ENCODE peak calls at places on chromosome 16, in ten cellular contexts. U is small intestine, Y is prostate gland, Q is breast epithelium, J is fibroblast of lung, P is lung, R is IMR-90, L is BE2C, E is psoas muscle, A is testis. T is an unnamed sample.

GRCh38 chr16:24626251-24626650 is 86.9 kb downstream of the RBBP6 start:
- DNase-seq in R (peak; percentile 67), J (peak; percentile 87), L (no peak), Y (no peak), E (no peak), Q (no peak), A (no peak), U (no peak), P (no peak), T (no peak)

GRCh38 chr16:20020083-20020482 is 53.6 kb downstream of the GPR139 start:
- DNase-seq in U (no peak), A (no peak), Y (no peak), P (no peak), R (no peak), Q (no peak), J (no peak), E (no peak), L (no peak), T (no peak)

GRCh38 chr16:22348296-22348695 is 26.1 kb downstream of the CDR2 start:
- DNase-seq in Q (no peak), A (no peak), L (no peak), R (no peak), P (no peak), U (no peak), J (no peak), Y (no peak), E (no peak), T (no peak)

GRCh38 chr16:57802635-57803412 is 533 bp upstream of the KIFC3 start:
- DNase-seq in Q (no peak), P (no peak), E (peak; percentile 51), R (peak; percentile 54), U (no peak), A (peak; percentile 82), L (peak; percentile 30), Y (no peak), J (peak; percentile 31), T (no peak)

GRCh38 chr16:81491522-81492188 is 47.0 kb downstream of the CMIP start:
- DNase-seq in Y (no peak), U (no peak), L (no peak), Q (no peak), J (peak; percentile 60), P (no peak), R (peak; percentile 65), E (peak; percentile 8), A (no peak), T (no peak)

GRCh38 chr16:20519231-20519630 is 56.9 kb downstream of the ACSM2B start:
- DNase-seq in U (no peak), L (no peak), R (no peak), J (no peak), P (no peak), Q (no peak), A (no peak), Y (no peak), E (no peak), T (no peak)

GRCh38 chr16:57617604-57618111 is 10.8 kb upstream of the ADGRG1 start:
- DNase-seq in U (no peak), A (no peak), Y (no peak), L (peak; percentile 5), R (no peak), Q (no peak), J (no peak), P (no peak), E (peak; percentile 38), T (no peak)

GRCh38 chr16:27813591-27813990 is 249.9 kb downstream of the GSG1L start:
- DNase-seq in Y (no peak), J (no peak), R (no peak), L (no peak), U (no peak), E (no peak), Q (peak; percentile 19), A (no peak), P (no peak), T (no peak)

GRCh38 chr16:67238806-67239470 is 8.3 kb downstream of the FHOD1 start:
- DNase-seq in A (no peak), L (no peak), Q (no peak), J (no peak), Y (no peak), P (no peak), U (no peak), E (peak; percentile 58), R (no peak), T (no peak)

GRCh38 chr16:6038966-6039530 is 941.5 kb upstream of the EEF2KMT start:
- DNase-seq in A (no peak), P (no peak), L (no peak), Q (no peak), U (no peak), Y (no peak), E (no peak), J (no peak), R (no peak), T (no peak)

GRCh38 chr16:9054460-9054859 is 37.0 kb upstream of the HAPSTR1 start:
- DNase-seq in Y (no peak), U (peak; percentile 75), Q (no peak), R (no peak), A (no peak), L (no peak), J (no peak), E (no peak), P (no peak), T (no peak)

GRCh38 chr16:2039286-2040030 is 8.2 kb downstream of the NTHL1 start:
- DNase-seq in U (peak; percentile 25), L (peak; percentile 68), E (peak; percentile 86), A (peak; percentile 90), P (peak; percentile 69), R (peak; percentile 93), Y (peak; percentile 86), Q (peak; percentile 84), J (peak; percentile 93), T (no peak)

GRCh38 chr16:21283521-21284289 is 5.6 kb upstream of the CRYM start:
- DNase-seq in J (peak; percentile 56), A (peak; percentile 81), L (peak; percentile 20), U (peak; percentile 35), Q (no peak), Y (peak; percentile 58), R (peak; percentile 25), P (peak; percentile 37), E (peak; percentile 49), T (peak; percentile 80)

GRCh38 chr16:57824880-57825279 is 22.6 kb upstream of the KIFC3 start:
- DNase-seq in U (peak; percentile 45), P (peak; percentile 84), A (no peak), E (no peak), J (no peak), Q (no peak), L (no peak), Y (no peak), R (no peak), T (no peak)

GRCh38 chr16:4461250-4462085 is 13.0 kb downstream of the NMRAL1 start:
- DNase-seq in A (no peak), U (no peak), Y (no peak), R (no peak), P (no peak), E (no peak), J (no peak), Q (no peak), L (no peak), T (no peak)
- H3K4me1 ChIP-seq in A (peaks cover 6% of the 10 kb centered on the region), U (no peaks in the 10 kb centered on the region), Y (no peaks in the 10 kb centered on the region), R (peaks cover 19% of the 10 kb centered on the region), P (no peaks in the 10 kb centered on the region), E (no peaks in the 10 kb centered on the region), J (peaks cover 10% of the 10 kb centered on the region), Q (no peaks in the 10 kb centered on the region), L (no peaks in the 10 kb centered on the region), T (no peaks in the 10 kb centered on the region)

GRCh38 chr16:88705076-88705684 is 1.0 kb downstream of the RNF166 start:
- DNase-seq in A (no peak), R (peak; percentile 34), P (no peak), E (no peak), Y (no peak), U (no peak), J (no peak), Q (no peak), L (no peak), T (no peak)

GRCh38 chr16:88706288-88706964 is at the start of the genes CTU2 and RNF166:
- DNase-seq in E (peak; percentile 97), R (peak; percentile 84), P (peak; percentile 87), A (peak; percentile 93), U (peak; percentile 78), Y (peak; percentile 86), Q (peak; percentile 87), L (peak; percentile 95), J (peak; percentile 86), T (peak; percentile 75)

GRCh38 chr16:88706965-88707871 is 915 bp downstream of the CTU2 start:
- DNase-seq in L (no peak), E (no peak), U (no peak), R (no peak), Q (no peak), A (no peak), J (no peak), Y (no peak), P (no peak), T (no peak)

GRCh38 chr16:88703486-88704309 is 2.5 kb downstream of the RNF166 start:
- DNase-seq in Y (no peak), P (peak; percentile 58), L (no peak), E (no peak), A (no peak), R (no peak), U (peak; percentile 50), Q (no peak), J (no peak), T (no peak)

GRCh38 chr16:88705746-88706287 is 391 bp downstream of the RNF166 start:
- DNase-seq in P (no peak), R (no peak), A (no peak), E (no peak), Y (no peak), L (no peak), J (no peak), U (no peak), Q (no peak), T (no peak)
- H3K4me3 ChIP-seq in P (peak overlapping the region; percentile 75), R (peak overlapping the region; percentile 95), A (peak overlapping the region; percentile 98), E (peak overlapping the region; percentile 88), Y (peak overlapping the region; percentile 88), L (peak overlapping the region; percentile 82), J (peak overlapping the region; percentile 90), U (peak overlapping the region; percentile 91), Q (peak overlapping the region; percentile 91), T (peak overlapping the region; percentile 72)

DNA sequence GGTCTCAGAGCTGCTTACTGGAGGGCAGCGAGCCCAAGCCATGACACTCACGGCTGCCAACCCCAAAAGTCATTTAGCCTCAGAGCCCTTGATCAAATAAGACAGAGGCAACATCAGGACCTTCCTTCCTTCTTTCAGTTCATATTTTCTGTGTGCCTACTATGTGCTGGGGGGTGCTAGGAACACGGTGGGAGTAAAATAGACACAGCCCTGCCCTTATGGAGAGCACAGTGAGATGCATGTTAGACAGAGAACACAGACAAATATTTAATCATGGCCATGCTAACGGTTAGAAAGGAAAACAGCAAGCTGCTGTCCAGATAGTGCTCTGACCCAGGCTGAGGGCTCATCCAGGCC is 4.5 kb upstream of the BRD7 start:
- DNase-seq in A (no peak), Q (no peak), R (no peak), L (no peak), J (no peak), U (no peak), Y (no peak), E (no peak), P (no peak), T (no peak)
- H3K27me3 ChIP-seq in A (no peaks in the 10 kb centered on the region), Q (no peaks in the 10 kb centered on the region), R (peaks cover 14% of the 10 kb centered on the region), L (no peaks in the 10 kb centered on the region), J (no peaks in the 10 kb centered on the region), U (peaks cover 3% of the 10 kb centered on the region), Y (no peaks in the 10 kb centered on the region), E (no peaks in the 10 kb centered on the region), P (no peaks in the 10 kb centered on the region), T (no peaks in the 10 kb centered on the region)

DNA sequence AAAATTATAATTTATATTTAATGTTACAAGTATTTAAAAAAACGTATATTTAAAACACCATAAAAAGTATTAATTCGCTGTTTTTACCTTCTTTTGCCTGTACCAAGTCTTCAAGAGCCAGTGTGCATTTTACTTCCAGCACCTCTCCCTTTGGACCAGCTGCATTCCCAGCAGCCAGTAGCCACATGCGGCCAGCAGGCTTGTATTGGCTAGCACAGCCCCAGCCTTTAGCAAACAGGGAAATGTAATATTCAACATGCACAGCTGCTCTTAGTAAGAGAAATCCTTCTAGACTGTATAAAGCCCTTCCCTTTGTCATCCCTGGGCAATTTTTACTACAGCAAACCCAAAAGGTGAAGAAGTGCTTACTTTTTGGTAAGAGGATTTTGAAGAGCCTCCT is 6.6 kb downstream of the DHODH start:
- DNase-seq in Q (no peak), P (no peak), A (no peak), L (no peak), U (peak; percentile 20), Y (no peak), R (no peak), J (no peak), E (no peak), T (no peak)
- H3K4me1 ChIP-seq in Q (peaks cover 9% of the 10 kb centered on the region), P (peaks cover 11% of the 10 kb centered on the region), A (peaks cover 13% of the 10 kb centered on the region), L (no peaks in the 10 kb centered on the region), U (no peaks in the 10 kb centered on the region), Y (no peaks in the 10 kb centered on the region), R (no peaks in the 10 kb centered on the region), J (no peaks in the 10 kb centered on the region), E (peaks cover 18% of the 10 kb centered on the region), T (no peaks in the 10 kb centered on the region)